ENCODE peak calls at places on chromosomes 12 and 14, in seven cellular contexts. S is amniotic stem cell, V is trophoblast cell, Z is cardiac fibroblast, Y is NCI-H345, A is NCI-H1417 treated with DMSO at 0.1 percent for 48 hours, O is renal cortical epithelial cell. J is an unnamed sample.

GRCh38 chr12:177336-177979 is 36.5 kb downstream of the SLC6A12 start:
- DNase-seq in S (no peak), V (no peak), Z (no peak), Y (no peak), A (no peak), O (no peak), J (no peak)

GRCh38 chr14:103909531-103910261 is 18.6 kb upstream of the TDRD9 start:
- DNase-seq in S (no peak), V (no peak), Z (no peak), Y (no peak), A (no peak), O (no peak), J (no peak)

GRCh38 chr14:28468191-28469151 is 298.1 kb upstream of the FOXG1 start:
- DNase-seq in S (no peak), V (no peak), Z (no peak), Y (peak), A (no peak), O (no peak), J (no peak)

GRCh38 chr14:104685216-104685997 is 4.0 kb upstream of the INF2 start:
- DNase-seq in S (no peak), V (peak), Z (no peak), Y (no peak), A (no peak), O (peak), J (no peak)

GRCh38 chr14:34981743-34982420 is 910 bp upstream of the SRP54 start:
- DNase-seq in S (no peak), V (peak), Z (peak), Y (no peak), A (no peak), O (no peak), J (no peak)

GRCh38 chr12:47763481-47764344 is 5.0 kb upstream of the RAPGEF3 start:
- DNase-seq in S (no peak), V (no peak), Z (peak), Y (no peak), A (no peak), O (peak), J (no peak)

GRCh38 chr12:8077207-8077606 is 4.9 kb upstream of the NECAP1 start:
- DNase-seq in S (peak), V (peak), Z (no peak), Y (no peak), A (no peak), O (peak), J (no peak)

GRCh38 chr12:54404061-54405004 is 14.7 kb downstream of the ITGA5 start:
- DNase-seq in S (peak), V (peak), Z (peak), Y (peak), A (no peak), O (peak), J (no peak)

GRCh38 chr12:102474438-102475064 is 5.8 kb downstream of the IGF1 start:
- DNase-seq in S (no peak), V (peak), Z (no peak), Y (peak), A (no peak), O (peak), J (no peak)

GRCh38 chr12:66678640-66679268 is at the start of gene GRIP1:
- DNase-seq in S (no peak), V (peak), Z (no peak), Y (peak), A (no peak), O (peak), J (no peak)

GRCh38 chr14:89144642-89145041 is 272.4 kb downstream of the FOXN3 start:
- DNase-seq in S (no peak), V (no peak), Z (no peak), Y (no peak), A (no peak), O (peak), J (no peak)

GRCh38 chr14:20295067-20295466 is 10.7 kb downstream of the TTC5 start:
- DNase-seq in S (no peak), V (peak), Z (no peak), Y (no peak), A (no peak), O (peak), J (no peak)

GRCh38 chr12:41223600-41223999 is 35.5 kb downstream of the PDZRN4 start:
- DNase-seq in S (no peak), V (no peak), Z (no peak), Y (no peak), A (no peak), O (no peak), J (no peak)

GRCh38 chr12:113577464-113578121 is 105.9 kb upstream of the LHX5 start:
- DNase-seq in S (no peak), V (no peak), Z (no peak), Y (no peak), A (no peak), O (no peak), J (no peak)

GRCh38 chr12:108750471-108751402 is 19.4 kb upstream of the CORO1C start:
- DNase-seq in S (no peak), V (no peak), Z (peak), Y (no peak), A (no peak), O (no peak), J (no peak)

GRCh38 chr12:10717410-10717809 is 5.7 kb downstream of the YBX3 start:
- DNase-seq in S (no peak), V (peak), Z (peak), Y (no peak), A (no peak), O (peak), J (peak)

GRCh38 chr12:91053951-91054715 is 3.7 kb downstream of the KERA start:
- DNase-seq in S (peak), V (peak), Z (peak), Y (peak), A (no peak), O (peak), J (no peak)

GRCh38 chr12:49233842-49234526 is 30.9 kb upstream of the TUBA1C start:
- DNase-seq in S (no peak), V (peak), Z (no peak), Y (peak), A (peak), O (no peak), J (no peak)

GRCh38 chr12:106229036-106229591 is 18.7 kb downstream of the CKAP4 start:
- DNase-seq in S (no peak), V (no peak), Z (no peak), Y (no peak), A (no peak), O (no peak), J (no peak)

GRCh38 chr14:102822311-102822863 is 45.1 kb downstream of the TRAF3 start:
- DNase-seq in S (no peak), V (no peak), Z (no peak), Y (no peak), A (no peak), O (no peak), J (no peak)

GRCh38 chr12:56451147-56451546 is 1.9 kb upstream of the TIMELESS start:
- DNase-seq in S (no peak), V (no peak), Z (no peak), Y (no peak), A (no peak), O (no peak), J (no peak)

GRCh38 chr14:36856095-36856878 is 194.6 kb downstream of the PAX9 start:
- DNase-seq in S (no peak), V (no peak), Z (no peak), Y (peak), A (no peak), O (no peak), J (peak)

GRCh38 chr14:77342726-77343397 is 22.0 kb downstream of the GSTZ1 start:
- DNase-seq in S (no peak), V (no peak), Z (no peak), Y (no peak), A (no peak), O (no peak), J (no peak)

GRCh38 chr12:49428652-49429549 is 61.6 kb downstream of the SPATS2 start:
- DNase-seq in S (no peak), V (peak), Z (peak), Y (no peak), A (no peak), O (peak), J (no peak)

GRCh38 chr14:103099081-103099732 is 4.7 kb downstream of the EXOC3L4 start:
- DNase-seq in S (no peak), V (no peak), Z (no peak), Y (no peak), A (no peak), O (no peak), J (no peak)

GRCh38 chr12:63911336-63911735 is 66.8 kb downstream of the SRGAP1 start:
- DNase-seq in S (no peak), V (no peak), Z (no peak), Y (no peak), A (no peak), O (no peak), J (no peak)

GRCh38 chr12:29655861-29656260 is 127.9 kb downstream of the TMTC1 start:
- DNase-seq in S (no peak), V (no peak), Z (peak), Y (no peak), A (no peak), O (no peak), J (no peak)

GRCh38 chr12:55932546-55932919 is 1.6 kb downstream of the DGKA start:
- DNase-seq in S (no peak), V (no peak), Z (peak), Y (no peak), A (no peak), O (no peak), J (no peak)

GRCh38 chr14:64857979-64858740 is 21.5 kb downstream of the SPTB start:
- DNase-seq in S (no peak), V (no peak), Z (no peak), Y (no peak), A (no peak), O (no peak), J (no peak)

GRCh38 chr12:65598688-65599087 is 225.6 kb upstream of the HMGA2 start:
- DNase-seq in S (no peak), V (no peak), Z (no peak), Y (no peak), A (no peak), O (no peak), J (no peak)

GRCh38 chr14:49401373-49401772 is 184.8 kb downstream of the RPS29 start:
- DNase-seq in S (no peak), V (no peak), Z (no peak), Y (no peak), A (no peak), O (no peak), J (no peak)

GRCh38 chr12:89270548-89270947 is 81.8 kb downstream of the DUSP6 start:
- DNase-seq in S (no peak), V (no peak), Z (no peak), Y (no peak), A (no peak), O (no peak), J (no peak)

GRCh38 chr12:110776410-110776809 is 33.7 kb upstream of the PPP1CC start:
- DNase-seq in S (no peak), V (no peak), Z (no peak), Y (no peak), A (no peak), O (peak), J (no peak)

GRCh38 chr14:35122696-35123387 is 490 bp downstream of the PRORP start:
- DNase-seq in S (no peak), V (peak), Z (peak), Y (no peak), A (no peak), O (peak), J (no peak)

GRCh38 chr12:111224196-111225066 is 144.5 kb downstream of the PHETA1 start:
- DNase-seq in S (no peak), V (no peak), Z (no peak), Y (no peak), A (no peak), O (no peak), J (no peak)

GRCh38 chr14:100586520-100587247 is 533 bp downstream of the BEGAIN start:
- DNase-seq in S (no peak), V (no peak), Z (peak), Y (peak), A (no peak), O (peak), J (no peak)

GRCh38 chr12:49389092-49389703 is 21.9 kb downstream of the SPATS2 start:
- DNase-seq in S (no peak), V (peak), Z (no peak), Y (no peak), A (no peak), O (no peak), J (no peak)

GRCh38 chr12:25377475-25378179 is 126.9 kb upstream of the KRAS start:
- DNase-seq in S (no peak), V (no peak), Z (peak), Y (no peak), A (no peak), O (peak), J (no peak)

GRCh38 chr14:94710731-94711130 is 59.2 kb downstream of the GSC start:
- DNase-seq in S (no peak), V (no peak), Z (no peak), Y (no peak), A (no peak), O (no peak), J (no peak)